ENCODE peak calls at places on chromosome 10, in ten cellular contexts. E is transverse colon; M is iPS DF 6.9; Z is adrenal gland; Q is CD8-positive, alpha-beta T cell; I is astrocyte; H is ovary; K is colonic mucosa; B is PC-9; J is Peyer's patch. S is an unnamed sample.

GRCh38 chr10:76242956-76243355 is 811.5 kb downstream of the LRMDA start:
- DNase-seq in I (no peak), M (no peak), H (no peak), E (no peak), K (no peak), J (no peak), Q (no peak), B (no peak), Z (no peak), S (no peak)

GRCh38 chr10:10363217-10363616 is 654.5 kb upstream of the CELF2 start:
- DNase-seq in J (no peak), K (no peak), H (no peak), I (no peak), B (no peak), E (no peak), M (no peak), Q (no peak), Z (no peak), S (no peak)

GRCh38 chr10:86149264-86149663 is 217.3 kb downstream of the GRID1 start:
- DNase-seq in K (no peak), I (no peak), Z (no peak), H (no peak), Q (no peak), B (no peak), M (no peak), E (no peak), J (no peak), S (no peak)

GRCh38 chr10:113753020-113753692 is 1.7 kb downstream of the PLEKHS1 start:
- DNase-seq in B (peak; percentile 19), Q (no peak), M (no peak), I (no peak), E (peak; percentile 72), Z (no peak), K (peak; percentile 82), J (no peak), H (no peak), S (no peak)

GRCh38 chr10:93060887-93061593 is 442 bp downstream of the CYP26C1 start:
- DNase-seq in J (no peak), B (no peak), E (no peak), Z (no peak), Q (no peak), M (no peak), K (no peak), I (no peak), H (no peak), S (no peak)

GRCh38 chr10:14010827-14011574 is 319.7 kb downstream of the FRMD4A start:
- DNase-seq in M (no peak), I (no peak), Z (no peak), E (no peak), H (no peak), B (no peak), Q (no peak), K (no peak), J (no peak), S (no peak)

GRCh38 chr10:90800232-90800796 is 57.5 kb downstream of the HTR7 start:
- DNase-seq in J (no peak), Q (no peak), E (no peak), Z (no peak), K (no peak), I (no peak), B (no peak), M (no peak), H (no peak), S (no peak)

GRCh38 chr10:43308986-43309385 is 42.1 kb upstream of the RASGEF1A start:
- DNase-seq in J (no peak), M (no peak), Z (peak; percentile 67), K (no peak), E (no peak), I (no peak), B (no peak), Q (no peak), H (peak; percentile 77), S (no peak)

DNA sequence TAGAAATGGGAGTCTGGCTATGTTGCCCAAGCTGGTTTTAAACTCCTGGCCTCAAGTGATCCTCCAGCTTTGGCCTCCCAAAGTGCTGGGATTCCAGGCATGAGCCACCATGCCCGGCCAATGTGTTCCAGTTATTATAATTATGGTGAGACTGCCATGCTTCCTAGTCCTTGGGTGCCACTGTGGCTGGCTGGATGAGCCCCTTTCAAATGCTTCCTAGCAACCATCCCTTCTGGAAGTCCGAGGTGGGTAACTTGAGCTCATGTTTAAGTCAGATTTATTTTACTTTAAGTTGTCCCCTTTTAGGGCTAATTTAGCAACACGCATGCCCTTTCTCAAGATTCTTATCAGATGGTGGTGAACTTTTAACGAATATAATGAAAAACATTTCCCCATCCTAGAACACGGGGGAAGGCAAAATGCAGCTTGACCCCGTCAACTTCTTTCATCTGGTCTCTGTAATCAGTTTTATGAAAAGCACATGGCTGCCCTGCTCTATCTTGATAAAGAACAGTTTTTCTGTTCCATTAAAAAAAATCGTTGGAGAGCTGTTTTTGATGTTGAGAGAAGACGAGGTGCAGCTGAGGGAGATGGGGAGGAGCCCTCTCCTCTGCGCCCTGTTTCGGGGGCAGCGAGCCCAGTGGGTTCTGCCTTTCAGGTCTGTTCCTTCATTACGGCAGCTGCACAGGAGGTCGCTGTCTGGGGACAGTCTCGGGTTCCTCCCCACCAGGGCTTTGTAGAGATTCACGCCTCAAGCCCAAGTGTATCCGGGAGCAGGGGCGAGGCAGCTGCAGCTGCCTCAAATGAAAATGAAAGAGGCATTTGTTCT is 61.0 kb upstream of the MKI67 start:
- DNase-seq in J (no peak), E (peak; percentile 14), M (no peak), K (no peak), Z (no peak), H (no peak), I (no peak), B (no peak), Q (peak; percentile 24), S (peak; percentile 79)
- H3K4me1 ChIP-seq in J (no peaks in the 10 kb centered on the region), E (no peaks in the 10 kb centered on the region), M (no peaks in the 10 kb centered on the region), K (no peaks in the 10 kb centered on the region), Z (no peaks in the 10 kb centered on the region), H (no peaks in the 10 kb centered on the region), I (no peaks in the 10 kb centered on the region), B (no peaks in the 10 kb centered on the region), Q (peaks cover 16% of the 10 kb centered on the region), S (peaks cover 10% of the 10 kb centered on the region)

DNA sequence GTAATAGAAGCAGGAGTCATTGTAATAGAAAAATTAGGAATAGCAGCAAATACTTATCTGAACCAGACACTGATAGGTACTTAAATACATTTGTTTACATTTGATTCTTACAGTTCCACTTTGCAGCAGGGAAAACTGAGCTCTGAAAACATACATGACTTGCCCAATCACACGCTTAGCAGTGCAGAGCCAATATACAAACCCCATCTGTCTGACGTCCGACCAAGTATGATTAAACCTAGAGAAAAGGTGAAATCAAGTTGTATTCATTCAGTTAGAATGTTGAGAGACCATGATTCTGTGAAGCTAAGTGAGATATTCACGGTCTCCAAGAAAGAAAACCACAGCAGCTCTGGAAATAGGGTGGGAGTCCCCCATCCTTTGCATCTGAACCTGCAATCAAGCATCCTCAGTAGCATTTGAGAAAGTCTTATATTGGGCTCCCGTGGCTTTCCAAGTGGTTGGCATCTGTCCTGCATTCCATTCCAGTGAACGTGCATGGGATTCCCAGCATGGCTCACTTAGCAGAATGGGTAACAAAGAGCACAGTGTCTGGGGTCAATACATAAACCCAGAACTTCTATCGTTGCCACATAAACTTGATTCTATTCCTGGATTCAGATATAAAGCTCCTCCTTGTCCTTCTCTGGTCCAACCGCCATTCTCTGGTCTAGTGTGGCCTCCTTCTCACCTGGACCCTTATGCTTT is 148.7 kb upstream of the RSU1 start:
- DNase-seq in I (peak; percentile 100), B (peak; percentile 59), M (peak; percentile 27), E (peak; percentile 21), Q (no peak), Z (no peak), J (no peak), H (peak; percentile 53), K (no peak), S (no peak)
- H3K4me3 ChIP-seq in I (no peak overlapping the region), B (no peak overlapping the region), M (no peak overlapping the region), E (no peak overlapping the region), Q (no peak overlapping the region), Z (no peak overlapping the region), J (no peak overlapping the region), H (no peak overlapping the region), K (no peak overlapping the region), S (no peak overlapping the region)

DNA sequence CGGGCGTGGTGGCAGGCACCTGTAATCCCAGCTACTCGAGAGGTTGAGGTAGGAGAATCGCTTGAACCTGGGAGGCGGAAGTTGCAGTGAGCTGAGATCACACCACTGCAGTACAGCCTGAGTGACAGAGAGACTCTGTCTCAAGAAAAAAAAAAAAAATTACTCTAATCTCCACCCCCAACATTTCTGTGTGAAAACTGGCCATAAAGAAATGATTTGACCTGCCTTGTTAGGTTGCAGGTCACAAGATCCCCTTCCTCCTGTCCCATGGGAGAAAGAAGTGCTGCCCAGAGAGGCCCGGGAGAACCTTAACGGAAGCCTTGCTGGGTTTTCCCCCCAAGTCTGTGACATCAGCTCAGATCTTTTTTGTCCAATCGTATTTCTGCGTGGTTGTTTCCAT is 8.7 kb upstream of the CALHM1 start:
- DNase-seq in Z (no peak), K (no peak), H (no peak), I (no peak), Q (no peak), J (no peak), E (no peak), B (no peak), M (no peak), S (no peak)
- H3K27ac ChIP-seq in Z (no peak overlapping the region), K (no peak overlapping the region), H (no peak overlapping the region), I (no peak overlapping the region), Q (no peak overlapping the region), J (peak overlapping the region; percentile 43), E (no peak overlapping the region), B (no peak overlapping the region), M (no peak overlapping the region), S (no peak overlapping the region)

GRCh38 chr10:70827358-70827757 is 11.6 kb downstream of the SGPL1 start:
- DNase-seq in J (no peak), B (no peak), E (no peak), I (peak; percentile 22), Q (no peak), K (no peak), M (no peak), Z (no peak), H (no peak), S (no peak)
- H3K4me1 ChIP-seq in J (no peaks in the 10 kb centered on the region), B (peaks cover 63% of the 10 kb centered on the region), E (peaks cover 47% of the 10 kb centered on the region), I (peaks cover 22% of the 10 kb centered on the region), Q (no peaks in the 10 kb centered on the region), K (peaks cover 14% of the 10 kb centered on the region), M (no peaks in the 10 kb centered on the region), Z (peaks cover 14% of the 10 kb centered on the region), H (no peaks in the 10 kb centered on the region), S (no peaks in the 10 kb centered on the region)

DNA sequence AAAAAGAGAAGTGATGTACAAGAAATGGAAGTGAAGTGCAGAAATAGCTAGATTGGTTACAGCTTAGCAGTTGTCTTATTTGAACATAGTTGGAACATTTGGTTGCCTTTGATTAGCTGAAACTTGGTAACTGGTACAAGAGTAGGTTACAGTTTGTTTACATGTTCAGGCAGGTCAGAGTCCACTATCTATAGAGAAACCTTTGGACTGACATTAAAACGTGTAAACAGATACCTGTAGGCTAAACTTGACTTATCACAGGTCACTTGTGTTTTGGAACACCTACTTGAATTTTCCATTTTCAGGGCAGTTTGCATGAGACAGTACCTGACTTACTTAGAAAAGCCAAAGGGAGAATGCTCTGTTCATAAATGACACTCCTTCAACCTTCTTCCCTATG is 28.5 kb upstream of the CYP2C8 start:
- DNase-seq in Q (no peak), M (no peak), Z (no peak), K (no peak), I (no peak), H (no peak), B (no peak), J (no peak), E (no peak), S (no peak)
- H3K4me3 ChIP-seq in Q (no peak overlapping the region), M (no peak overlapping the region), Z (no peak overlapping the region), K (no peak overlapping the region), I (no peak overlapping the region), H (no peak overlapping the region), B (no peak overlapping the region), J (no peak overlapping the region), E (no peak overlapping the region), S (no peak overlapping the region)

S was measured in CD4-positive, CD25-positive, alpha-beta regulatory T cell.